ENCODE peak calls at places on chromosomes 12 and 14, in eight cellular contexts. One of them, this sample, is unnamed.

GRCh38 chr12:28780096-28780495 is 369.0 kb upstream of the FAR2 start:
- DNase-seq in brain microvascular endothelial cell: peak; percentile 96
- DNase-seq in aorta: no peak
- DNase-seq in vagina: no peak
- DNase-seq in colonic mucosa: no peak
- DNase-seq in PC-3: peak; percentile 97
- DNase-seq in uterus: no peak
- DNase-seq in right atrium auricular region: no peak
- DNase-seq in this sample: peak; percentile 25

GRCh38 chr12:6757028-6757689 is 4.2 kb upstream of the MLF2 start:
- DNase-seq in PC-3: no peak
- DNase-seq in right atrium auricular region: no peak
- DNase-seq in aorta: no peak
- DNase-seq in colonic mucosa: no peak
- DNase-seq in uterus: no peak
- DNase-seq in vagina: no peak
- DNase-seq in brain microvascular endothelial cell: no peak
- DNase-seq in this sample: no peak

GRCh38 chr14:60646202-60646886 is 2.9 kb downstream of the SIX1 start:
- DNase-seq in vagina: no peak
- DNase-seq in brain microvascular endothelial cell: no peak
- DNase-seq in uterus: no peak
- DNase-seq in PC-3: peak; percentile 45
- DNase-seq in right atrium auricular region: no peak
- DNase-seq in aorta: no peak
- DNase-seq in colonic mucosa: no peak
- DNase-seq in this sample: no peak

GRCh38 chr14:49961270-49962222 is 68.7 kb downstream of the ARF6 start:
- DNase-seq in right atrium auricular region: peak; percentile 13
- DNase-seq in uterus: no peak
- DNase-seq in aorta: no peak
- DNase-seq in vagina: no peak
- DNase-seq in PC-3: peak; percentile 65
- DNase-seq in colonic mucosa: no peak
- DNase-seq in brain microvascular endothelial cell: no peak
- DNase-seq in this sample: no peak

GRCh38 chr12:85441740-85442139 is 161.7 kb downstream of the ALX1 start:
- DNase-seq in aorta: no peak
- DNase-seq in vagina: no peak
- DNase-seq in uterus: no peak
- DNase-seq in PC-3: peak; percentile 33
- DNase-seq in brain microvascular endothelial cell: peak; percentile 25
- DNase-seq in colonic mucosa: no peak
- DNase-seq in right atrium auricular region: no peak
- DNase-seq in this sample: peak; percentile 16

GRCh38 chr12:124259168-124260066 is 35.5 kb upstream of the RFLNA start:
- DNase-seq in PC-3: no peak
- DNase-seq in brain microvascular endothelial cell: peak; percentile 15
- DNase-seq in aorta: no peak
- DNase-seq in colonic mucosa: no peak
- DNase-seq in vagina: no peak
- DNase-seq in right atrium auricular region: no peak
- DNase-seq in uterus: no peak
- DNase-seq in this sample: peak; percentile 10

GRCh38 chr12:67747869-67748760 is 99.6 kb downstream of the DYRK2 start:
- DNase-seq in PC-3: peak; percentile 73
- DNase-seq in brain microvascular endothelial cell: no peak
- DNase-seq in aorta: no peak
- DNase-seq in right atrium auricular region: no peak
- DNase-seq in colonic mucosa: peak; percentile 59
- DNase-seq in vagina: no peak
- DNase-seq in uterus: no peak
- DNase-seq in this sample: peak; percentile 99

GRCh38 chr12:10853746-10854145 is 4.5 kb upstream of the PRR4 start:
- DNase-seq in vagina: no peak
- DNase-seq in colonic mucosa: no peak
- DNase-seq in PC-3: no peak
- DNase-seq in aorta: no peak
- DNase-seq in uterus: no peak
- DNase-seq in brain microvascular endothelial cell: no peak
- DNase-seq in right atrium auricular region: no peak
- DNase-seq in this sample: no peak

GRCh38 chr14:31990183-31990862 is 86.8 kb upstream of the ARHGAP5 start:
- DNase-seq in vagina: no peak
- DNase-seq in uterus: no peak
- DNase-seq in brain microvascular endothelial cell: no peak
- DNase-seq in colonic mucosa: no peak
- DNase-seq in aorta: no peak
- DNase-seq in PC-3: no peak
- DNase-seq in right atrium auricular region: no peak
- DNase-seq in this sample: no peak

GRCh38 chr14:92004062-92004461 is 35.8 kb downstream of the TRIP11 start:
- DNase-seq in aorta: no peak
- DNase-seq in right atrium auricular region: no peak
- DNase-seq in uterus: no peak
- DNase-seq in colonic mucosa: no peak
- DNase-seq in PC-3: peak; percentile 11
- DNase-seq in vagina: no peak
- DNase-seq in brain microvascular endothelial cell: no peak
- DNase-seq in this sample: no peak

GRCh38 chr12:95622879-95623278 is 71.6 kb upstream of the USP44 start:
- DNase-seq in right atrium auricular region: no peak
- DNase-seq in uterus: no peak
- DNase-seq in aorta: no peak
- DNase-seq in colonic mucosa: no peak
- DNase-seq in vagina: no peak
- DNase-seq in brain microvascular endothelial cell: no peak
- DNase-seq in PC-3: peak; percentile 37
- DNase-seq in this sample: no peak

GRCh38 chr12:93148412-93148811 is 219.3 kb upstream of the EEA1 start:
- DNase-seq in brain microvascular endothelial cell: no peak
- DNase-seq in colonic mucosa: no peak
- DNase-seq in uterus: no peak
- DNase-seq in right atrium auricular region: no peak
- DNase-seq in PC-3: no peak
- DNase-seq in aorta: no peak
- DNase-seq in vagina: no peak
- DNase-seq in this sample: no peak

GRCh38 chr14:76351941-76352340 is 24.0 kb upstream of the ESRRB start:
- DNase-seq in brain microvascular endothelial cell: no peak
- DNase-seq in PC-3: no peak
- DNase-seq in uterus: no peak
- DNase-seq in right atrium auricular region: no peak
- DNase-seq in colonic mucosa: no peak
- DNase-seq in aorta: no peak
- DNase-seq in vagina: no peak
- DNase-seq in this sample: no peak

GRCh38 chr14:36293824-36294223 is 26.6 kb downstream of the MBIP start:
- DNase-seq in brain microvascular endothelial cell: peak; percentile 21
- DNase-seq in uterus: no peak
- DNase-seq in colonic mucosa: no peak
- DNase-seq in vagina: no peak
- DNase-seq in aorta: no peak
- DNase-seq in right atrium auricular region: no peak
- DNase-seq in PC-3: no peak
- DNase-seq in this sample: no peak

GRCh38 chr14:22339277-22339676 is 249.7 kb downstream of the DAD1 start:
- DNase-seq in colonic mucosa: peak; percentile 57
- DNase-seq in vagina: peak; percentile 92
- DNase-seq in brain microvascular endothelial cell: peak; percentile 90
- DNase-seq in uterus: peak; percentile 88
- DNase-seq in aorta: peak; percentile 79
- DNase-seq in right atrium auricular region: peak; percentile 81
- DNase-seq in PC-3: no peak
- DNase-seq in this sample: no peak

GRCh38 chr12:107760207-107760816 is 625 bp downstream of the PRDM4 start:
- DNase-seq in uterus: no peak
- DNase-seq in right atrium auricular region: no peak
- DNase-seq in brain microvascular endothelial cell: no peak
- DNase-seq in aorta: peak; percentile 55
- DNase-seq in vagina: no peak
- DNase-seq in colonic mucosa: peak; percentile 56
- DNase-seq in PC-3: peak; percentile 33
- DNase-seq in this sample: peak; percentile 41

GRCh38 chr14:101950516-101951215 is 13.7 kb upstream of the DYNC1H1 start:
- DNase-seq in brain microvascular endothelial cell: no peak
- DNase-seq in colonic mucosa: no peak
- DNase-seq in right atrium auricular region: no peak
- DNase-seq in vagina: no peak
- DNase-seq in uterus: no peak
- DNase-seq in PC-3: no peak
- DNase-seq in aorta: peak; percentile 34
- DNase-seq in this sample: no peak

GRCh38 chr12:88549929-88550328 is 30.3 kb downstream of the KITLG start:
- DNase-seq in uterus: no peak
- DNase-seq in colonic mucosa: no peak
- DNase-seq in right atrium auricular region: no peak
- DNase-seq in vagina: no peak
- DNase-seq in brain microvascular endothelial cell: no peak
- DNase-seq in PC-3: no peak
- DNase-seq in aorta: no peak
- DNase-seq in this sample: no peak

DNA sequence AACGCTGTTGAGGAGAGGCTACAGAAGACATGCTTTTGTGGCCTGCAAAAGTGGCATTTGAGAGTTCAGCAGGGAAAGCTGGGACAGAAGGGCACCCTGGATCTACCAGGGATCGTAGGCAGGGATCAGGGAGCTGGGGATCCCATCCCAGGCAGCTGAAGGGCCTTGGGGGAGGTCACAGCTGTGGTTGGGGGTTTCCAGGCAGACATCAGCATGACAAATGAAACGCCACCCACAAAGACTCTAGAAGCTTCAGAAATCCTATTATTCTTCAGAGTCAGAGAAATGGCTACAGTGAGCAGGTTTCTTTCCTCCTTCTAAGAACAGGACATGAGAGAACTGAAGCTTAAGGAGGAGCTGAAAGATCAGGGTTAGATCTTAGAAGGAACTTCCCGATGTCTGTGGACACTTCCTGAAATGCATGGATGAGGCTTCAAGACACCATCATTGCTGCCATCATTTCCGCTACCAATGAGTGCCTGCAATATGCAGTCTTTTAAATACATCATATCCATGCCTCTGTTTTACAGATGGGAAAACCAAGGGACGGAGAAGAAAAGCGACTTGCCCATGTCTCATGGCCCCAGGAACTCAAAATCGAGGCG is 104.3 kb downstream of the RBM19 start:
- DNase-seq in uterus: no peak
- DNase-seq in right atrium auricular region: no peak
- DNase-seq in colonic mucosa: no peak
- DNase-seq in PC-3: no peak
- DNase-seq in vagina: no peak
- DNase-seq in brain microvascular endothelial cell: no peak
- DNase-seq in aorta: no peak
- DNase-seq in this sample: no peak
- H3K27ac ChIP-seq in uterus: no peak overlapping the region
- H3K27ac ChIP-seq in right atrium auricular region: no peak overlapping the region
- H3K27ac ChIP-seq in colonic mucosa: no peak overlapping the region
- H3K27ac ChIP-seq in PC-3: no peak overlapping the region
- H3K27ac ChIP-seq in vagina: no peak overlapping the region
- H3K27ac ChIP-seq in brain microvascular endothelial cell: no peak overlapping the region
- H3K27ac ChIP-seq in aorta: no peak overlapping the region
- H3K27ac ChIP-seq in this sample: no peak overlapping the region

GRCh38 chr12:57754411-57755193 is at the start of gene MARCHF9:
- DNase-seq in aorta: peak; percentile 75
- DNase-seq in brain microvascular endothelial cell: no peak
- DNase-seq in colonic mucosa: peak; percentile 93
- DNase-seq in PC-3: peak; percentile 86
- DNase-seq in uterus: no peak
- DNase-seq in vagina: no peak
- DNase-seq in right atrium auricular region: no peak
- DNase-seq in this sample: peak; percentile 88
- H3K27me3 ChIP-seq in aorta: no peaks in the 10 kb centered on the region
- H3K27me3 ChIP-seq in brain microvascular endothelial cell: no peaks in the 10 kb centered on the region
- H3K27me3 ChIP-seq in colonic mucosa: no peaks in the 10 kb centered on the region
- H3K27me3 ChIP-seq in PC-3: no peaks in the 10 kb centered on the region
- H3K27me3 ChIP-seq in uterus: no peaks in the 10 kb centered on the region
- H3K27me3 ChIP-seq in vagina: no peaks in the 10 kb centered on the region
- H3K27me3 ChIP-seq in right atrium auricular region: no peaks in the 10 kb centered on the region
- H3K27me3 ChIP-seq in this sample: no peaks in the 10 kb centered on the region

DNA sequence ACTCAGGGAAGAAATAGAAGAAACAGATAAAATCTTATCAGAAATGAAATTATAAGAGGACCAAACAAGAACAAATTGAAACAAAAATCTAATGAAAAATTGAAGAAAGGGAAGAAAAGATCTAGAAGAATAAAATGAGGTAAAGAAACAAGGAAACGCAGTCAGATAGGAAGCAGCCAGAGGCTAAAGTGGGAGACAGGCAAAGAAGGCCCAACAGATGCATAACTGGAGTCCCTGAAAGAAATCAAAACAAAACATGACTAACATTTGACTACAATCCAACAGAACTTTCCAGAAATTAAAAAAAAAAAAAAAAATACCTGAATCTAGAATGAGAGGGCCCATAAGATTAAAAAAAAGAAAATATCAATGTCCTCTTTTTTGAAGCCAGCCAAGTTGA is 65.6 kb downstream of the AMN start:
- DNase-seq in PC-3: no peak
- DNase-seq in brain microvascular endothelial cell: no peak
- DNase-seq in aorta: no peak
- DNase-seq in vagina: no peak
- DNase-seq in colonic mucosa: no peak
- DNase-seq in uterus: no peak
- DNase-seq in right atrium auricular region: no peak
- DNase-seq in this sample: no peak
- H3K27ac ChIP-seq in PC-3: peak overlapping the region; percentile 60
- H3K27ac ChIP-seq in brain microvascular endothelial cell: no peak overlapping the region
- H3K27ac ChIP-seq in aorta: no peak overlapping the region
- H3K27ac ChIP-seq in vagina: no peak overlapping the region
- H3K27ac ChIP-seq in colonic mucosa: no peak overlapping the region
- H3K27ac ChIP-seq in uterus: no peak overlapping the region
- H3K27ac ChIP-seq in right atrium auricular region: no peak overlapping the region
- H3K27ac ChIP-seq in this sample: no peak overlapping the region

GRCh38 chr12:104054681-104055346 is 4.8 kb upstream of the GLT8D2 start:
- DNase-seq in brain microvascular endothelial cell: no peak
- DNase-seq in right atrium auricular region: no peak
- DNase-seq in aorta: no peak
- DNase-seq in PC-3: no peak
- DNase-seq in colonic mucosa: no peak
- DNase-seq in uterus: no peak
- DNase-seq in vagina: no peak
- DNase-seq in this sample: no peak

GRCh38 chr12:104048162-104048561 is 1.8 kb downstream of the GLT8D2 start:
- DNase-seq in colonic mucosa: no peak
- DNase-seq in right atrium auricular region: no peak
- DNase-seq in aorta: no peak
- DNase-seq in PC-3: no peak
- DNase-seq in vagina: no peak
- DNase-seq in uterus: no peak
- DNase-seq in brain microvascular endothelial cell: no peak
- DNase-seq in this sample: no peak

GRCh38 chr12:104046306-104046705 is 3.7 kb downstream of the GLT8D2 start:
- DNase-seq in uterus: no peak
- DNase-seq in PC-3: no peak
- DNase-seq in colonic mucosa: no peak
- DNase-seq in brain microvascular endothelial cell: no peak
- DNase-seq in right atrium auricular region: no peak
- DNase-seq in aorta: no peak
- DNase-seq in vagina: no peak
- DNase-seq in this sample: no peak

GRCh38 chr12:104050436-104050835 is 449 bp upstream of the GLT8D2 start:
- DNase-seq in aorta: no peak
- DNase-seq in vagina: no peak
- DNase-seq in colonic mucosa: no peak
- DNase-seq in brain microvascular endothelial cell: no peak
- DNase-seq in right atrium auricular region: no peak
- DNase-seq in uterus: no peak
- DNase-seq in PC-3: no peak
- DNase-seq in this sample: no peak

GRCh38 chr12:104049278-104050257 is at the start of gene GLT8D2:
- DNase-seq in right atrium auricular region: peak; percentile 65
- DNase-seq in aorta: peak; percentile 75
- DNase-seq in uterus: peak; percentile 76
- DNase-seq in vagina: no peak
- DNase-seq in colonic mucosa: peak; percentile 24
- DNase-seq in brain microvascular endothelial cell: peak; percentile 58
- DNase-seq in PC-3: peak; percentile 61
- DNase-seq in this sample: peak; percentile 2
- H3K27me3 ChIP-seq in right atrium auricular region: no peaks in the 10 kb centered on the region
- H3K27me3 ChIP-seq in aorta: no peaks in the 10 kb centered on the region
- H3K27me3 ChIP-seq in uterus: no peaks in the 10 kb centered on the region
- H3K27me3 ChIP-seq in vagina: no peaks in the 10 kb centered on the region
- H3K27me3 ChIP-seq in colonic mucosa: peaks cover 4% of the 10 kb centered on the region
- H3K27me3 ChIP-seq in brain microvascular endothelial cell: no peaks in the 10 kb centered on the region
- H3K27me3 ChIP-seq in PC-3: no peaks in the 10 kb centered on the region
- H3K27me3 ChIP-seq in this sample: no peaks in the 10 kb centered on the region